ENCODE peak calls at places on chromosomes 6 and 20, in six cellular contexts. One of them, this sample, is unnamed.

GRCh38 chr6:146741609-146742008 is 142.8 kb downstream of the ADGB start:
- DNase-seq in left ventricle myocardium inferior: no peak
- DNase-seq in PC-3: peak
- DNase-seq in CD4-positive, alpha-beta memory T cell: no peak
- DNase-seq in AG09309: no peak
- DNase-seq in fibroblast of pulmonary artery: peak
- DNase-seq in this sample: no peak

GRCh38 chr6:50443144-50443543 is 270.2 kb upstream of the TFAP2D start:
- DNase-seq in left ventricle myocardium inferior: no peak
- DNase-seq in PC-3: no peak
- DNase-seq in CD4-positive, alpha-beta memory T cell: no peak
- DNase-seq in AG09309: no peak
- DNase-seq in fibroblast of pulmonary artery: no peak
- DNase-seq in this sample: no peak

GRCh38 chr20:11204926-11205768 is 531.3 kb upstream of the JAG1 start:
- DNase-seq in left ventricle myocardium inferior: peak
- DNase-seq in PC-3: peak
- DNase-seq in CD4-positive, alpha-beta memory T cell: no peak
- DNase-seq in AG09309: no peak
- DNase-seq in fibroblast of pulmonary artery: peak
- DNase-seq in this sample: peak

GRCh38 chr20:6045566-6045965 is 8.3 kb downstream of the LRRN4 start:
- DNase-seq in left ventricle myocardium inferior: no peak
- DNase-seq in PC-3: no peak
- DNase-seq in CD4-positive, alpha-beta memory T cell: no peak
- DNase-seq in AG09309: no peak
- DNase-seq in fibroblast of pulmonary artery: no peak
- DNase-seq in this sample: no peak

GRCh38 chr6:132122871-132123270 is 171.7 kb upstream of the CCN2 start:
- DNase-seq in left ventricle myocardium inferior: no peak
- DNase-seq in PC-3: no peak
- DNase-seq in CD4-positive, alpha-beta memory T cell: no peak
- DNase-seq in AG09309: peak
- DNase-seq in fibroblast of pulmonary artery: no peak
- DNase-seq in this sample: no peak

GRCh38 chr6:14379568-14379967 is 262.0 kb downstream of the CD83 start:
- DNase-seq in left ventricle myocardium inferior: no peak
- DNase-seq in PC-3: no peak
- DNase-seq in CD4-positive, alpha-beta memory T cell: no peak
- DNase-seq in AG09309: no peak
- DNase-seq in fibroblast of pulmonary artery: no peak
- DNase-seq in this sample: no peak

GRCh38 chr6:8085053-8085511 is 17.3 kb downstream of the EEF1E1 start:
- DNase-seq in left ventricle myocardium inferior: no peak
- DNase-seq in PC-3: peak
- DNase-seq in CD4-positive, alpha-beta memory T cell: no peak
- DNase-seq in AG09309: peak
- DNase-seq in fibroblast of pulmonary artery: peak
- DNase-seq in this sample: peak

GRCh38 chr6:45420083-45420908 is 42.6 kb upstream of the SUPT3H start:
- DNase-seq in left ventricle myocardium inferior: peak
- DNase-seq in PC-3: peak
- DNase-seq in CD4-positive, alpha-beta memory T cell: peak
- DNase-seq in AG09309: no peak
- DNase-seq in fibroblast of pulmonary artery: peak
- DNase-seq in this sample: peak

GRCh38 chr6:32226434-32226833 is 2.6 kb upstream of the NOTCH4 start:
- DNase-seq in left ventricle myocardium inferior: no peak
- DNase-seq in PC-3: no peak
- DNase-seq in CD4-positive, alpha-beta memory T cell: no peak
- DNase-seq in AG09309: no peak
- DNase-seq in fibroblast of pulmonary artery: no peak
- DNase-seq in this sample: no peak

GRCh38 chr6:118725944-118726343 is 74.6 kb upstream of the CEP85L start:
- DNase-seq in left ventricle myocardium inferior: no peak
- DNase-seq in PC-3: no peak
- DNase-seq in CD4-positive, alpha-beta memory T cell: peak
- DNase-seq in AG09309: no peak
- DNase-seq in fibroblast of pulmonary artery: no peak
- DNase-seq in this sample: no peak

GRCh38 chr6:143059616-143060353 is 904 bp upstream of the AIG1 start:
- DNase-seq in left ventricle myocardium inferior: no peak
- DNase-seq in PC-3: peak
- DNase-seq in CD4-positive, alpha-beta memory T cell: peak
- DNase-seq in AG09309: peak
- DNase-seq in fibroblast of pulmonary artery: peak
- DNase-seq in this sample: peak

GRCh38 chr6:82441047-82441770 is 77.6 kb downstream of the TPBG start:
- DNase-seq in left ventricle myocardium inferior: no peak
- DNase-seq in PC-3: no peak
- DNase-seq in CD4-positive, alpha-beta memory T cell: no peak
- DNase-seq in AG09309: no peak
- DNase-seq in fibroblast of pulmonary artery: no peak
- DNase-seq in this sample: no peak

GRCh38 chr6:128803911-128804310 is 79.0 kb upstream of the LAMA2 start:
- DNase-seq in left ventricle myocardium inferior: no peak
- DNase-seq in PC-3: peak
- DNase-seq in CD4-positive, alpha-beta memory T cell: no peak
- DNase-seq in AG09309: no peak
- DNase-seq in fibroblast of pulmonary artery: peak
- DNase-seq in this sample: peak

GRCh38 chr20:3896302-3896701 is 7.1 kb downstream of the PANK2 start:
- DNase-seq in left ventricle myocardium inferior: no peak
- DNase-seq in PC-3: no peak
- DNase-seq in CD4-positive, alpha-beta memory T cell: no peak
- DNase-seq in AG09309: no peak
- DNase-seq in fibroblast of pulmonary artery: peak
- DNase-seq in this sample: peak

GRCh38 chr6:107115695-107116327 is 496 bp upstream of the BEND3 start:
- DNase-seq in left ventricle myocardium inferior: no peak
- DNase-seq in PC-3: peak
- DNase-seq in CD4-positive, alpha-beta memory T cell: peak
- DNase-seq in AG09309: no peak
- DNase-seq in fibroblast of pulmonary artery: no peak
- DNase-seq in this sample: no peak

GRCh38 chr6:160750276-160750689 is 48.2 kb downstream of the PLG start:
- DNase-seq in left ventricle myocardium inferior: no peak
- DNase-seq in PC-3: peak
- DNase-seq in CD4-positive, alpha-beta memory T cell: no peak
- DNase-seq in AG09309: no peak
- DNase-seq in fibroblast of pulmonary artery: no peak
- DNase-seq in this sample: no peak

GRCh38 chr6:165676435-165677068 is 13.5 kb upstream of the PDE10A start:
- DNase-seq in left ventricle myocardium inferior: peak
- DNase-seq in PC-3: no peak
- DNase-seq in CD4-positive, alpha-beta memory T cell: no peak
- DNase-seq in AG09309: no peak
- DNase-seq in fibroblast of pulmonary artery: peak
- DNase-seq in this sample: peak

GRCh38 chr6:130843575-130844320 is 16.5 kb downstream of the SMLR1 start:
- DNase-seq in left ventricle myocardium inferior: no peak
- DNase-seq in PC-3: peak
- DNase-seq in CD4-positive, alpha-beta memory T cell: peak
- DNase-seq in AG09309: peak
- DNase-seq in fibroblast of pulmonary artery: peak
- DNase-seq in this sample: peak

GRCh38 chr20:44053046-44053445 is 133.9 kb downstream of the JPH2 start:
- DNase-seq in left ventricle myocardium inferior: no peak
- DNase-seq in PC-3: no peak
- DNase-seq in CD4-positive, alpha-beta memory T cell: no peak
- DNase-seq in AG09309: no peak
- DNase-seq in fibroblast of pulmonary artery: no peak
- DNase-seq in this sample: no peak
- H3K4me3 ChIP-seq in left ventricle myocardium inferior: no peak
- H3K4me3 ChIP-seq in PC-3: no peak
- H3K4me3 ChIP-seq in CD4-positive, alpha-beta memory T cell: no peak
- H3K4me3 ChIP-seq in AG09309: no peak
- H3K4me3 ChIP-seq in fibroblast of pulmonary artery: no peak
- H3K4me3 ChIP-seq in this sample: no peak

DNA sequence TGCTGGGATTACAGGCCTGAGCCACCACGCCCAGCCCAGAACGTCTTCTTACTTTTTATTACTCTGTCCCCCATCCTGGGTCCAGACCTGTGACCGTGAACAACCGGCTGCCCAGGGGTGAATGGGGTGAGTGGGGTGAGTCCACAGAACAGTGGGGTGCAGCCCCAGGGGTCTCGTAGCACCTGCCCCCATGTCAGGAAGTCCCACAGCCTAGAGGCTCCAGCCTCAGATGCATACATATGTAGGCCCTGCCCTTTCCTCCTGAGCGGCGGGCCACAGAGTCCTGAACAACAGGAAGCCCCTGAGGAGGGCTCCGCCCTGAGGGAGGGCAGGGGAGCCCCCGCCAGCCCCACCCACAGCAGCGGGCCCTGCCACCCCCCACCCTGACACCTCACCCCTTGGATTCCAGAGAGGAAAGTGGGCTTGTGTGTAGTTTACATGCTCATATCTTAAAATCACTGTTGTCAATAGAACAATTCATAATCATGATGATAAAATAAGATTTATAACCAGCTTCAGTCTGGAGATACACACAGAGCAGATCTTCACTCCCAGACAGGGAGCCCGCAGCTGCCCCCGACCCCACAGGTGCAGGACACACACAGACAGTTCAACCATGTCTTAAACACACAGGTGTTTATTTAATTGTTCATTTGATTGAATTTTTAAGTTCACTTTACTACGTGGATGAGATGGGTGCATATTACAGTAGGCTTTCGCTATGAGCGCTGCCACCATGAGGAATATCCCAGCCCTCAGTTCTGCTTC is 12.4 kb upstream of the GMEB2 start:
- DNase-seq in left ventricle myocardium inferior: peak
- DNase-seq in PC-3: no peak
- DNase-seq in CD4-positive, alpha-beta memory T cell: peak
- DNase-seq in AG09309: no peak
- DNase-seq in fibroblast of pulmonary artery: no peak
- DNase-seq in this sample: no peak
- H3K4me3 ChIP-seq in left ventricle myocardium inferior: peak
- H3K4me3 ChIP-seq in PC-3: no peak
- H3K4me3 ChIP-seq in CD4-positive, alpha-beta memory T cell: peak
- H3K4me3 ChIP-seq in AG09309: no peak
- H3K4me3 ChIP-seq in fibroblast of pulmonary artery: no peak
- H3K4me3 ChIP-seq in this sample: no peak

GRCh38 chr6:3247255-3248146 is 11.2 kb upstream of the PSMG4 start:
- DNase-seq in left ventricle myocardium inferior: no peak
- DNase-seq in PC-3: peak
- DNase-seq in CD4-positive, alpha-beta memory T cell: no peak
- DNase-seq in AG09309: peak
- DNase-seq in fibroblast of pulmonary artery: peak
- DNase-seq in this sample: peak
- H3K4me3 ChIP-seq in left ventricle myocardium inferior: peak
- H3K4me3 ChIP-seq in PC-3: peak
- H3K4me3 ChIP-seq in CD4-positive, alpha-beta memory T cell: no peak
- H3K4me3 ChIP-seq in AG09309: peak
- H3K4me3 ChIP-seq in fibroblast of pulmonary artery: peak
- H3K4me3 ChIP-seq in this sample: peak

GRCh38 chr6:137496909-137497721 is 2.9 kb upstream of the OLIG3 start:
- DNase-seq in left ventricle myocardium inferior: no peak
- DNase-seq in PC-3: no peak
- DNase-seq in CD4-positive, alpha-beta memory T cell: no peak
- DNase-seq in AG09309: no peak
- DNase-seq in fibroblast of pulmonary artery: no peak
- DNase-seq in this sample: no peak
- H3K4me3 ChIP-seq in left ventricle myocardium inferior: peak
- H3K4me3 ChIP-seq in PC-3: peak
- H3K4me3 ChIP-seq in CD4-positive, alpha-beta memory T cell: no peak
- H3K4me3 ChIP-seq in AG09309: no peak
- H3K4me3 ChIP-seq in fibroblast of pulmonary artery: no peak
- H3K4me3 ChIP-seq in this sample: no peak

GRCh38 chr20:34078540-34078939 is 33.5 kb downstream of the EIF2S2 start:
- DNase-seq in left ventricle myocardium inferior: no peak
- DNase-seq in PC-3: no peak
- DNase-seq in CD4-positive, alpha-beta memory T cell: no peak
- DNase-seq in AG09309: no peak
- DNase-seq in fibroblast of pulmonary artery: no peak
- DNase-seq in this sample: no peak
- H3K4me3 ChIP-seq in left ventricle myocardium inferior: no peak
- H3K4me3 ChIP-seq in PC-3: no peak
- H3K4me3 ChIP-seq in CD4-positive, alpha-beta memory T cell: no peak
- H3K4me3 ChIP-seq in AG09309: no peak
- H3K4me3 ChIP-seq in fibroblast of pulmonary artery: no peak
- H3K4me3 ChIP-seq in this sample: no peak

GRCh38 chr20:17875106-17875980 is 93.3 kb downstream of the SNX5 start:
- DNase-seq in left ventricle myocardium inferior: peak
- DNase-seq in PC-3: peak
- DNase-seq in CD4-positive, alpha-beta memory T cell: no peak
- DNase-seq in AG09309: peak
- DNase-seq in fibroblast of pulmonary artery: peak
- DNase-seq in this sample: peak

GRCh38 chr20:17872434-17872833 is 96.2 kb downstream of the SNX5 start:
- DNase-seq in left ventricle myocardium inferior: no peak
- DNase-seq in PC-3: no peak
- DNase-seq in CD4-positive, alpha-beta memory T cell: no peak
- DNase-seq in AG09309: no peak
- DNase-seq in fibroblast of pulmonary artery: no peak
- DNase-seq in this sample: no peak

GRCh38 chr20:17874271-17875105 is 94.1 kb downstream of the SNX5 start:
- DNase-seq in left ventricle myocardium inferior: no peak
- DNase-seq in PC-3: no peak
- DNase-seq in CD4-positive, alpha-beta memory T cell: no peak
- DNase-seq in AG09309: no peak
- DNase-seq in fibroblast of pulmonary artery: no peak
- DNase-seq in this sample: no peak

GRCh38 chr20:17872920-17873319 is 95.7 kb downstream of the SNX5 start:
- DNase-seq in left ventricle myocardium inferior: no peak
- DNase-seq in PC-3: no peak
- DNase-seq in CD4-positive, alpha-beta memory T cell: no peak
- DNase-seq in AG09309: no peak
- DNase-seq in fibroblast of pulmonary artery: no peak
- DNase-seq in this sample: peak

GRCh38 chr20:17873410-17874270 is 95.0 kb downstream of the SNX5 start:
- DNase-seq in left ventricle myocardium inferior: peak
- DNase-seq in PC-3: peak
- DNase-seq in CD4-positive, alpha-beta memory T cell: no peak
- DNase-seq in AG09309: peak
- DNase-seq in fibroblast of pulmonary artery: peak
- DNase-seq in this sample: peak
- H3K4me3 ChIP-seq in left ventricle myocardium inferior: no peak
- H3K4me3 ChIP-seq in PC-3: no peak
- H3K4me3 ChIP-seq in CD4-positive, alpha-beta memory T cell: no peak
- H3K4me3 ChIP-seq in AG09309: no peak
- H3K4me3 ChIP-seq in fibroblast of pulmonary artery: no peak
- H3K4me3 ChIP-seq in this sample: no peak

DNA sequence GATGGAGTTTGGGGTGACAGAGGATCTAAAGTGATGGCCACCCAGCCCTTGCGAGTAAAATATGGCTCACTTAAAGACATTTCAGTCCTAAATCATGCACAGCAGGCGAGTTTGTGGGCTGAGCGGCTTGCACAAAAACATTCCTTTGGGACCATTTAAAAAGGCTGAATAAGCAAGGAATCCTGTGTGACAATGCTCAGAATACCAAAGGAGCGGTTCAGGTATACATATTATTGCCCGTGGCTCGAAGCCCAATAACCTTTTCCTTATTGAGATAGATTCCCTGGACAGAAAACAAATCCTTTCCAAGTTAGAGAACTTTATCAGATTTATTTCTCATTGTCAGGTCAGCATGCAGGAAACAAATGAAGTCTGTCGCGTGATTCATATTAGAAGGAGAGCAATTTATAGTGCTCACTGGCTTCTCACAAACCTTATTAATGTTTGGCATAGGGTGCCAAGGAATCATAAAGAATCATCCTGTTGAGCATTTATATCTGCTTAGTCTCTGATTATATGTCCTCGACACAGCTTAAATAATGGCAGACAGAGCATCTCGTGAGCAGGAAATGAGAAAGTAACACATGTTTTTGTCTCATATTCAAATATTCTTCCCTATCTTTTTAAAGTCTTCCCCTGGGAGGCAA is 121.3 kb downstream of the TRMT11 start:
- DNase-seq in left ventricle myocardium inferior: no peak
- DNase-seq in PC-3: no peak
- DNase-seq in CD4-positive, alpha-beta memory T cell: no peak
- DNase-seq in AG09309: no peak
- DNase-seq in fibroblast of pulmonary artery: peak
- DNase-seq in this sample: peak
- H3K4me3 ChIP-seq in left ventricle myocardium inferior: no peak
- H3K4me3 ChIP-seq in PC-3: no peak
- H3K4me3 ChIP-seq in CD4-positive, alpha-beta memory T cell: no peak
- H3K4me3 ChIP-seq in AG09309: no peak
- H3K4me3 ChIP-seq in fibroblast of pulmonary artery: no peak
- H3K4me3 ChIP-seq in this sample: no peak